ENCODE peak calls at places on chromosome 17, in four cellular contexts. One of them, this sample, is unnamed.
A peak's percentile ranks its signal among the peaks of the same experiment; 100 is the strongest.

GRCh38 chr17:74243013-74243755 is 29.8 kb downstream of the TTYH2 start:
- DNase-seq in epithelial cell of esophagus: no peak
- DNase-seq in left ventricle myocardium inferior: peak; percentile 75
- DNase-seq in adipocyte: no peak
- DNase-seq in this sample: no peak

GRCh38 chr17:38426441-38426840 is 1.8 kb upstream of the ARHGAP23 start:
- DNase-seq in adipocyte: no peak
- DNase-seq in left ventricle myocardium inferior: no peak
- DNase-seq in epithelial cell of esophagus: no peak
- DNase-seq in this sample: no peak

GRCh38 chr17:33983824-33984574 is 271.1 kb upstream of the CCL2 start:
- DNase-seq in epithelial cell of esophagus: no peak
- DNase-seq in left ventricle myocardium inferior: peak; percentile 29
- DNase-seq in adipocyte: no peak
- DNase-seq in this sample: no peak

GRCh38 chr17:5237541-5238016 is 2.9 kb upstream of the SCIMP start:
- DNase-seq in epithelial cell of esophagus: peak; percentile 39
- DNase-seq in adipocyte: peak; percentile 49
- DNase-seq in left ventricle myocardium inferior: peak; percentile 26
- DNase-seq in this sample: peak; percentile 48

GRCh38 chr17:7987112-7987893 is 15.1 kb upstream of the GUCY2D start:
- DNase-seq in left ventricle myocardium inferior: no peak
- DNase-seq in epithelial cell of esophagus: peak; percentile 26
- DNase-seq in adipocyte: no peak
- DNase-seq in this sample: no peak

GRCh38 chr17:82965371-82965770 is 114.0 kb upstream of the METRNL start:
- DNase-seq in epithelial cell of esophagus: no peak
- DNase-seq in adipocyte: no peak
- DNase-seq in left ventricle myocardium inferior: no peak
- DNase-seq in this sample: no peak

GRCh38 chr17:1796800-1797199 is 32.9 kb downstream of the SMYD4 start:
- DNase-seq in left ventricle myocardium inferior: no peak
- DNase-seq in epithelial cell of esophagus: no peak
- DNase-seq in adipocyte: no peak
- DNase-seq in this sample: no peak

GRCh38 chr17:28396635-28397239 is 9.3 kb downstream of the SLC46A1 start:
- DNase-seq in left ventricle myocardium inferior: no peak
- DNase-seq in epithelial cell of esophagus: no peak
- DNase-seq in adipocyte: no peak
- DNase-seq in this sample: no peak

GRCh38 chr17:46976626-46977270 is 2.3 kb downstream of the RPRML start:
- DNase-seq in epithelial cell of esophagus: no peak
- DNase-seq in left ventricle myocardium inferior: no peak
- DNase-seq in adipocyte: no peak
- DNase-seq in this sample: no peak

GRCh38 chr17:45019177-45019711 is 32.2 kb downstream of the DCAKD start:
- DNase-seq in epithelial cell of esophagus: peak; percentile 55
- DNase-seq in left ventricle myocardium inferior: peak; percentile 60
- DNase-seq in adipocyte: peak; percentile 89
- DNase-seq in this sample: peak; percentile 77
- H3K4me3 ChIP-seq in epithelial cell of esophagus: peak overlapping the region; percentile 44
- H3K4me3 ChIP-seq in left ventricle myocardium inferior: peak overlapping the region; percentile 70
- H3K4me3 ChIP-seq in adipocyte: peak overlapping the region; percentile 73
- H3K4me3 ChIP-seq in this sample: peak overlapping the region; percentile 49

GRCh38 chr17:62631086-62631935 is 3.8 kb downstream of the MRC2 start:
- DNase-seq in adipocyte: no peak
- DNase-seq in epithelial cell of esophagus: no peak
- DNase-seq in left ventricle myocardium inferior: no peak
- DNase-seq in this sample: no peak
- H3K4me3 ChIP-seq in adipocyte: no peak overlapping the region
- H3K4me3 ChIP-seq in epithelial cell of esophagus: no peak overlapping the region
- H3K4me3 ChIP-seq in left ventricle myocardium inferior: no peak overlapping the region
- H3K4me3 ChIP-seq in this sample: no peak overlapping the region

DNA sequence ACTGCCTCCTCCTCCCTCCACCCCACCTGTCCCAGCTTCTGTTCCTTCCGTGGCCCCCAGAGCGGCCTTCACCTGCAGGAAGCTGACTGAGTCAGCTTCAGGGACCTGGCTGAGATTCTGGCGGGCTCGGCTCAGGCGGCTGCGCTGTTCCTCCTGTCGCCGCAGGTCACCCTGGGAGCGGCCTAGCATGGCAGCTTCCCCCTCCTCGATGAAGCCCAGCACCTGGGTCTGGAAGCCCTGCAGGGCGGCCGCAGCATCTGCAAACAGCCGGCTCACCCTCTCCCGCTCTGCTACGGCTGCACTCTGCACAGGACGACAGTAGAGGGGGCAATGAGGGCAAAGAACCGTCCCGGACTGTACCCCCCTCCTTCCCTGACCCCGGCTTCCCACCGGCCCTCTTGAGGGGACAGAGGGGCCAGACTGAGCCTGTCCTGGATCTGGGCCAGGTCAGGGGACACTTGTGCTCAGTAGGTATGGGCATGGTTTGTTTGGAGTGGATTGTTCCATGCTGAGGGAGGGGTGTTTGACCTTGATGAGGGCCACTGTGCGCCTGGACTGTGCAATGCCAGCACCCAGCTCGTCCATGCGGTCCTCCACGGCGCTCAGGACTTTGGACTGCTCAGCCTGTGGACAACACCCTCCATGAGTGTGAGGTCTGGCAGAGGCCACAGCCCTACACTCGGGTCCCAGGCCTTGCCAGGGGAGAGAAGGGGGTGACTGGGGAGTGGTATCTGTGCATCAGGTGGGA is 2.0 kb downstream of the TRIM47 start:
- DNase-seq in epithelial cell of esophagus: peak; percentile 70
- DNase-seq in left ventricle myocardium inferior: peak; percentile 51
- DNase-seq in adipocyte: no peak
- DNase-seq in this sample: no peak
- H3K4me3 ChIP-seq in epithelial cell of esophagus: no peak overlapping the region
- H3K4me3 ChIP-seq in left ventricle myocardium inferior: peak overlapping the region; percentile 86
- H3K4me3 ChIP-seq in adipocyte: peak overlapping the region; percentile 87
- H3K4me3 ChIP-seq in this sample: no peak overlapping the region

GRCh38 chr17:70204431-70204830 is 35.1 kb downstream of the KCNJ2 start:
- DNase-seq in left ventricle myocardium inferior: no peak
- DNase-seq in adipocyte: no peak
- DNase-seq in epithelial cell of esophagus: no peak
- DNase-seq in this sample: no peak
- H3K4me3 ChIP-seq in left ventricle myocardium inferior: no peak overlapping the region
- H3K4me3 ChIP-seq in adipocyte: no peak overlapping the region
- H3K4me3 ChIP-seq in epithelial cell of esophagus: no peak overlapping the region
- H3K4me3 ChIP-seq in this sample: no peak overlapping the region

DNA sequence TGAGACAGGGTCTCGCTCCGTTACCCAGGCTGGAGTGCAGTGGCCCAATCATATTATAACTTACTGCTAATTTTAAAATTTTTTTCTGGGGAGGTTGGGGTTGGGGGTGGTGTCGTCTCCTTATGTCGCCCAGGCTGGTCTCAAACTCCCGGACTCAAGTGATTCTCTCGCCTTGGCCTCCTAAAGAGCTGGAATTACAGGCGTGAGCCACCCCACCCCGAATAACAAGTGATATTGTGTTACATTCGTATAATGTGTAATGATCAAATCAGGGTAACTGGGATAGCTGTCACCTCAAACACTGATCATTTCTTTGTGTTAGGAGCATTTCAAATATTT is 16.2 kb upstream of the KPNA2 start:
- DNase-seq in left ventricle myocardium inferior: no peak
- DNase-seq in epithelial cell of esophagus: no peak
- DNase-seq in adipocyte: no peak
- DNase-seq in this sample: no peak
- H3K4me3 ChIP-seq in left ventricle myocardium inferior: peak overlapping the region; percentile 73
- H3K4me3 ChIP-seq in epithelial cell of esophagus: no peak overlapping the region
- H3K4me3 ChIP-seq in adipocyte: peak overlapping the region; percentile 47
- H3K4me3 ChIP-seq in this sample: no peak overlapping the region

DNA sequence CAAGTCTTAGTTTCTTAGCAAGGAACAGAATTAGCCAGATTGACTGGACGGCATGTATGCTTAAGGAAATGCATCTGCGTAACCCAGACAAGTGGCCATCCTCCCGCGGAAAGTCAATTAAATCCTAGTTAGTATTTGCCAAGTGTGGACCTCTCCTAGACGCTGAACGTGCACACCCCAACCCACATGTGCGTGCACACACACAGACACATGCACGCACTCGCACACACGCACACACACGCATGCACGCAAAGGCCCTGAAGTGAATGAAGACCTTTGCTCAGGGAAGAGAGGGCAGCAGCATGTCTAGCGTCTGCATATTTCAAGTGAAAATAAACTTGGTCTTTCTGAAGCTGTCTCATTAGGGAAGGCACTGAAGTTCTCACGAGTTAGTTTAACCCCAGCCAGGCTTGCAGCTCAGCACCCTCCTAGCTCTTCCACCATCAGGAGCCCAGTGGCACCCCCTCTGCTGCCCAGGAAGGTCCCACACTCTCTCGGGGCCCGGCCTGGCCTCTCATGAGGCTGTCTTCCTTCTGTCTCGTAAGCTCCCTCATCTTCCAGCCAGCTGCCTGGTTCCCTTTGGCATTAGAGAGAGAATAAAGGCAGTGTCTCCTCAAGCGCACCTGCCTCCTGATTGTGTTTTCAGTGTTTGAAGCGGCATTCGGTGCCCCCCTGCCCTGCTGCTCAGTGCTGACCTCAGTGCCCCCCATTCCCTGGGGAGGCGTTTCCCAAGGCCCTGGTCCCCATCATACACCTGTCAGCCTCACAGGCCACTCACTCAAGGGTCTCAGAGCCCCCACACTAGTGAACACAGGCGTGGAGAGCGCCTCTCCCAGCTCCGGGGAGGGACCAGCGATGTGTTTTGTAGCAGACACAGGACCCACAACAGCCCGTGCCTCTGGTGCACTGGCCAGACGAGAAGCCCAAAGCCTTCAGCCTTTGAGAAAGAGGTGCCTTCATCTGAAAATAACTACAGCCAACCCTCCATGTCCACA is 52.2 kb upstream of the CHMP6 start:
- DNase-seq in epithelial cell of esophagus: no peak
- DNase-seq in adipocyte: no peak
- DNase-seq in left ventricle myocardium inferior: no peak
- DNase-seq in this sample: no peak
- H3K4me3 ChIP-seq in epithelial cell of esophagus: no peak overlapping the region
- H3K4me3 ChIP-seq in adipocyte: no peak overlapping the region
- H3K4me3 ChIP-seq in left ventricle myocardium inferior: no peak overlapping the region
- H3K4me3 ChIP-seq in this sample: no peak overlapping the region

GRCh38 chr17:61580502-61580901 is 10.5 kb downstream of the NACA2 start:
- DNase-seq in adipocyte: no peak
- DNase-seq in epithelial cell of esophagus: no peak
- DNase-seq in left ventricle myocardium inferior: no peak
- DNase-seq in this sample: no peak

GRCh38 chr17:61582593-61582992 is 8.4 kb downstream of the NACA2 start:
- DNase-seq in epithelial cell of esophagus: no peak
- DNase-seq in adipocyte: no peak
- DNase-seq in left ventricle myocardium inferior: no peak
- DNase-seq in this sample: no peak

GRCh38 chr17:61579961-61580360 is 11.1 kb downstream of the NACA2 start:
- DNase-seq in adipocyte: peak; percentile 83
- DNase-seq in left ventricle myocardium inferior: no peak
- DNase-seq in epithelial cell of esophagus: no peak
- DNase-seq in this sample: no peak

GRCh38 chr17:61583242-61583641 is 7.8 kb downstream of the NACA2 start:
- DNase-seq in epithelial cell of esophagus: peak; percentile 74
- DNase-seq in adipocyte: peak; percentile 80
- DNase-seq in left ventricle myocardium inferior: no peak
- DNase-seq in this sample: peak; percentile 35

DNA sequence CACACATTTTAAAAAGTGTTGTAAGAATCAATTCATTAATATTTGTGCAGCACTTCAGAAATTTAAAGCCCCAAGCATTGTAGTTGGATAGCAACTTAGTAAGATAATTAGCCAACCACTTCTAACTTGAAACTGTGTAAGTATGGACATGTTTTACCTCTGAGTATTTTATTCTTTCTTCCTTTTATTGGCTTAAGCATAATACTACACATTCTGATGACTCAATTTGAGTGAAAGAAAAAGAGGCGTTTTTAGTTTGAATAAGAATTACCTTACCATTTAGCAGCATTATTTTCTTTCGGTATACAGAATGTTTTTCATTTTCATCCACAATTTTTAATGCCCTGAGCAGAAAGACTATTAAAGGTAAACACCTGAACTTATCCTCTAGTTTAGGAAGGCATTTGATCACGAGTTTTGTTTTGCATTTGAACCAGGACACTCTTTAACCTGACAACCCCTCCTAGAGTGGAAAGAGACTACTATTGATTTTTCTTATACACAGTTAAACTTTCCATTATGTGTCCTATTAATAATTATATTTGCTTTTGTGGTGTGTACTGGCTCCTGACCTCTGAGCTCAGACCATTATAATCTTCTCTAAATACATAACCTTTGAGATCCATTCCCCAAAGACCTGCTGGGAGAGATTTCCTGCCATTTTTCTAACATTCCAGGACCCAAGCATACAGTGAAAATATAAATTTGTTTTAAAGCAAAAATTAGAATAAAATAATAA is 9.2 kb downstream of the NACA2 start:
- DNase-seq in epithelial cell of esophagus: peak; percentile 51
- DNase-seq in adipocyte: peak; percentile 18
- DNase-seq in left ventricle myocardium inferior: no peak
- DNase-seq in this sample: no peak
- H3K4me3 ChIP-seq in epithelial cell of esophagus: no peak overlapping the region
- H3K4me3 ChIP-seq in adipocyte: no peak overlapping the region
- H3K4me3 ChIP-seq in left ventricle myocardium inferior: no peak overlapping the region
- H3K4me3 ChIP-seq in this sample: no peak overlapping the region

DNA sequence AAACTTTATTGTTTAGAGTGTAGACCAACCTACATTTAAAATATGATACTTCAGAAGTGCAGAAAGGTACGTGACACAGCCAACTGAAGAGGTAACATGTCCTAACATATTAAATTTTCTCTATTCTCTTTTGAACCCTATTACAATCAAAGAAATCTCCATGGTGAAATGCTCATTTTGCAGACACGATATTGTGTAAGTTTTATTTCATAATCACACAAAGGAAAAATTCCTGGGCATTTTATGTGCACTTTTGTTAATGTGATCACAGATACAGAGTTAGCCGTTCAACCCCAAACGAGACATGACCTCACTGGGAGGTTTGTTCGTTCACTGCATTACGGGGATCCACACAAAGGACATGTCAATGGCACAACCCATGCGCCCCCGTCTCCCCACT is 21.8 kb downstream of the KCNJ16 start:
- DNase-seq in left ventricle myocardium inferior: no peak
- DNase-seq in adipocyte: peak; percentile 71
- DNase-seq in epithelial cell of esophagus: peak; percentile 45
- DNase-seq in this sample: no peak
- H3K4me3 ChIP-seq in left ventricle myocardium inferior: no peak overlapping the region
- H3K4me3 ChIP-seq in adipocyte: no peak overlapping the region
- H3K4me3 ChIP-seq in epithelial cell of esophagus: no peak overlapping the region
- H3K4me3 ChIP-seq in this sample: no peak overlapping the region

GRCh38 chr17:59367657-59368045 is 36.2 kb downstream of the YPEL2 start:
- DNase-seq in adipocyte: no peak
- DNase-seq in left ventricle myocardium inferior: no peak
- DNase-seq in epithelial cell of esophagus: peak; percentile 65
- DNase-seq in this sample: peak; percentile 47

GRCh38 chr17:59368218-59368857 is 36.9 kb downstream of the YPEL2 start:
- DNase-seq in left ventricle myocardium inferior: no peak
- DNase-seq in epithelial cell of esophagus: no peak
- DNase-seq in adipocyte: no peak
- DNase-seq in this sample: no peak

GRCh38 chr17:59365383-59365981 is 34.0 kb downstream of the YPEL2 start:
- DNase-seq in epithelial cell of esophagus: no peak
- DNase-seq in adipocyte: no peak
- DNase-seq in left ventricle myocardium inferior: no peak
- DNase-seq in this sample: peak; percentile 77

GRCh38 chr17:59366773-59367656 is 35.6 kb downstream of the YPEL2 start:
- DNase-seq in left ventricle myocardium inferior: no peak
- DNase-seq in epithelial cell of esophagus: peak; percentile 60
- DNase-seq in adipocyte: peak; percentile 72
- DNase-seq in this sample: peak; percentile 90

GRCh38 chr17:59366040-59366757 is 34.7 kb downstream of the YPEL2 start:
- DNase-seq in left ventricle myocardium inferior: no peak
- DNase-seq in epithelial cell of esophagus: no peak
- DNase-seq in adipocyte: no peak
- DNase-seq in this sample: peak; percentile 65
- H3K4me3 ChIP-seq in left ventricle myocardium inferior: peak overlapping the region; percentile 35
- H3K4me3 ChIP-seq in epithelial cell of esophagus: no peak overlapping the region
- H3K4me3 ChIP-seq in adipocyte: peak overlapping the region; percentile 31
- H3K4me3 ChIP-seq in this sample: peak overlapping the region; percentile 4

This sample was measured in Caco-2.